ENCODE peak calls at places on chromosome 1, in eight cellular contexts. E, Q, B, R, T, F, L and C are unnamed samples.
A peak's percentile ranks its signal among the peaks of the same experiment; 100 is the strongest.

GRCh38 chr1:18948048-18948912 is 8.2 kb downstream of the IFFO2 start:
- DNase-seq in R (no peak), B (no peak), F (no peak), E (no peak), T (peak; percentile 61), L (no peak), Q (peak; percentile 77), C (no peak)

GRCh38 chr1:54273092-54273836 is 73.3 kb downstream of the MRPL37 start:
- DNase-seq in Q (no peak), L (peak; percentile 82), T (peak; percentile 95), R (peak; percentile 60), F (peak; percentile 93), B (peak; percentile 58), E (peak; percentile 54), C (peak; percentile 97)

GRCh38 chr1:64542118-64542517 is 72.2 kb downstream of the CACHD1 start:
- DNase-seq in F (no peak), R (no peak), B (no peak), L (no peak), T (no peak), E (no peak), Q (no peak), C (no peak)

GRCh38 chr1:216722841-216723240 is 388 bp downstream of the ESRRG start:
- DNase-seq in E (no peak), T (no peak), R (no peak), L (no peak), F (no peak), Q (no peak), B (no peak), C (no peak)

GRCh38 chr1:26584022-26584485 is 54.5 kb downstream of the RPS6KA1 start:
- DNase-seq in B (no peak), F (no peak), T (no peak), Q (no peak), R (no peak), L (no peak), E (no peak), C (no peak)

GRCh38 chr1:6352138-6352563 is 41.4 kb downstream of the ACOT7 start:
- DNase-seq in F (no peak), L (no peak), R (no peak), T (no peak), B (no peak), Q (no peak), E (no peak), C (no peak)

GRCh38 chr1:61585714-61586113 is 139.2 kb downstream of the TM2D1 start:
- DNase-seq in B (no peak), L (no peak), T (peak; percentile 86), R (no peak), Q (no peak), F (no peak), E (no peak), C (no peak)

GRCh38 chr1:216750031-216750627 is 26.9 kb upstream of the ESRRG start:
- DNase-seq in B (peak; percentile 86), F (peak; percentile 29), L (no peak), E (peak; percentile 45), T (no peak), Q (peak; percentile 61), R (no peak), C (no peak)

GRCh38 chr1:221667504-221667903 is 74.4 kb downstream of the DUSP10 start:
- DNase-seq in Q (peak; percentile 77), T (no peak), F (peak; percentile 47), R (no peak), L (no peak), E (peak; percentile 68), B (no peak), C (no peak)

GRCh38 chr1:15332525-15332924 is 77.2 kb upstream of the EFHD2 start:
- DNase-seq in L (no peak), T (no peak), E (no peak), Q (no peak), F (no peak), B (no peak), R (no peak), C (no peak)

GRCh38 chr1:19342077-19342775 is 30.1 kb downstream of the SLC66A1 start:
- DNase-seq in R (peak; percentile 59), Q (no peak), T (no peak), E (no peak), F (no peak), L (peak; percentile 66), B (no peak), C (no peak)

GRCh38 chr1:223231011-223231572 is 88.0 kb upstream of the TLR5 start:
- DNase-seq in E (no peak), L (no peak), R (no peak), Q (no peak), F (no peak), B (no peak), T (peak; percentile 43), C (peak; percentile 54)

GRCh38 chr1:187691439-187691838 is 862.7 kb downstream of the PLA2G4A start:
- DNase-seq in F (peak; percentile 16), L (no peak), E (peak; percentile 67), Q (peak; percentile 98), T (no peak), R (no peak), B (no peak), C (no peak)

GRCh38 chr1:228081578-228082259 is 789 bp upstream of the ARF1 start:
- DNase-seq in R (peak; percentile 18), L (no peak), F (no peak), E (no peak), T (no peak), B (no peak), Q (no peak), C (no peak)

GRCh38 chr1:240401721-240402120 is 210.2 kb downstream of the GREM2 start:
- DNase-seq in L (no peak), F (no peak), T (no peak), E (peak; percentile 26), R (no peak), Q (peak; percentile 11), B (no peak), C (no peak)

GRCh38 chr1:1165485-1165884 is 8.2 kb upstream of the TTLL10 start:
- DNase-seq in F (no peak), Q (no peak), L (no peak), R (no peak), T (peak; percentile 63), E (no peak), B (no peak), C (no peak)

GRCh38 chr1:90400121-90400520 is 317.0 kb downstream of the BARHL2 start:
- DNase-seq in T (no peak), R (no peak), E (no peak), Q (peak; percentile 46), F (no peak), B (no peak), L (no peak), C (no peak)

GRCh38 chr1:154493276-154493675 is 8.7 kb upstream of the TDRD10 start:
- DNase-seq in B (no peak), E (no peak), Q (no peak), R (peak; percentile 53), L (peak; percentile 64), T (peak; percentile 71), F (no peak), C (no peak)

GRCh38 chr1:28921286-28921869 is 7.0 kb downstream of the EPB41 start:
- DNase-seq in L (no peak), B (no peak), Q (no peak), T (no peak), E (no peak), F (no peak), R (no peak), C (no peak)